ENCODE peak calls at places on chromosomes 4 and X, in ten cellular contexts. R, H, C, F, X, Z, B, I, T and N are unnamed samples.

GRCh38 chr4:113404167-113404571 is 354.7 kb downstream of the ANK2 start:
- DNase-seq in R (no peak), H (no peak), C (no peak), F (no peak), X (no peak), Z (no peak), B (no peak), I (no peak), T (no peak), N (no peak)

GRCh38 chr4:8409271-8410065 is 31.1 kb downstream of the ACOX3 start:
- DNase-seq in R (peak; percentile 24), H (no peak), C (peak; percentile 19), F (peak; percentile 82), X (peak; percentile 57), Z (no peak), B (no peak), I (no peak), T (no peak), N (no peak)

GRCh38 chr4:19987746-19988145 is 264.0 kb upstream of the SLIT2 start:
- DNase-seq in R (no peak), H (no peak), C (peak; percentile 83), F (no peak), X (peak; percentile 51), Z (no peak), B (no peak), I (peak; percentile 46), T (peak; percentile 58), N (peak; percentile 27)

GRCh38 chr4:139171878-139172691 is 4.9 kb downstream of the ELF2 start:
- DNase-seq in R (no peak), H (no peak), C (peak; percentile 39), F (peak; percentile 61), X (peak; percentile 44), Z (peak; percentile 44), B (no peak), I (peak; percentile 64), T (no peak), N (peak; percentile 69)

GRCh38 chrX:57951666-57952319 is 41.5 kb upstream of the ZXDA start:
- DNase-seq in R (no peak), H (no peak), C (no peak), F (no peak), X (no peak), Z (no peak), B (no peak), I (no peak), T (no peak), N (no peak)

GRCh38 chrX:137792214-137792613 is 226.3 kb downstream of the ZIC3 start:
- DNase-seq in R (no peak), H (no peak), C (no peak), F (no peak), X (no peak), Z (no peak), B (no peak), I (no peak), T (no peak), N (no peak)

GRCh38 chr4:110970642-110971041 is 347.8 kb upstream of the PITX2 start:
- DNase-seq in R (no peak), H (no peak), C (peak; percentile 28), F (no peak), X (peak; percentile 60), Z (peak; percentile 21), B (no peak), I (peak; percentile 66), T (peak; percentile 8), N (peak; percentile 57)

GRCh38 chr4:183177001-183177400 is 77.9 kb downstream of the WWC2 start:
- DNase-seq in R (no peak), H (no peak), C (no peak), F (no peak), X (peak; percentile 35), Z (no peak), B (no peak), I (no peak), T (no peak), N (no peak)

GRCh38 chr4:153151535-153152452 is 52.4 kb upstream of the TRIM2 start:
- DNase-seq in R (peak; percentile 27), H (peak; percentile 20), C (peak; percentile 67), F (no peak), X (peak; percentile 48), Z (no peak), B (no peak), I (no peak), T (peak; percentile 43), N (peak; percentile 65)

GRCh38 chrX:101057095-101057714 is 5.3 kb upstream of the TRMT2B start:
- DNase-seq in R (no peak), H (no peak), C (peak; percentile 28), F (peak; percentile 50), X (peak; percentile 54), Z (no peak), B (no peak), I (peak; percentile 58), T (no peak), N (no peak)

GRCh38 chr4:88623097-88623496 is 30.8 kb downstream of the HERC3 start:
- DNase-seq in R (no peak), H (no peak), C (peak; percentile 74), F (no peak), X (peak; percentile 89), Z (peak; percentile 89), B (no peak), I (peak; percentile 94), T (no peak), N (no peak)

GRCh38 chrX:132984058-132984650 is 25.7 kb upstream of the HS6ST2 start:
- DNase-seq in R (no peak), H (no peak), C (no peak), F (no peak), X (no peak), Z (no peak), B (no peak), I (no peak), T (no peak), N (no peak)

GRCh38 chr4:1520145-1520661 is 114.0 kb upstream of the NKX1-1 start:
- DNase-seq in R (no peak), H (no peak), C (no peak), F (peak; percentile 30), X (no peak), Z (no peak), B (no peak), I (no peak), T (no peak), N (no peak)

GRCh38 chr4:7924570-7924969 is 15.1 kb downstream of the AFAP1 start:
- DNase-seq in R (no peak), H (no peak), C (no peak), F (no peak), X (no peak), Z (no peak), B (no peak), I (no peak), T (no peak), N (no peak)

GRCh38 chr4:105894570-105895323 is 524 bp upstream of the NPNT start:
- DNase-seq in R (no peak), H (no peak), C (peak; percentile 32), F (no peak), X (peak; percentile 4), Z (peak; percentile 24), B (no peak), I (no peak), T (peak; percentile 60), N (peak; percentile 44)

GRCh38 chr4:106583567-106583966 is 215.0 kb upstream of the GIMD1 start:
- DNase-seq in R (no peak), H (no peak), C (peak; percentile 95), F (no peak), X (peak; percentile 90), Z (peak; percentile 87), B (no peak), I (peak; percentile 93), T (peak; percentile 84), N (peak; percentile 58)

GRCh38 chrX:85836868-85837267 is 210.5 kb downstream of the CHM start:
- DNase-seq in R (no peak), H (no peak), C (no peak), F (no peak), X (no peak), Z (peak; percentile 18), B (no peak), I (peak; percentile 6), T (peak; percentile 5), N (peak; percentile 6)

GRCh38 chr4:110484767-110485166 is 8.8 kb downstream of the ENPEP start:
- DNase-seq in R (no peak), H (no peak), C (peak; percentile 78), F (no peak), X (peak; percentile 46), Z (peak; percentile 81), B (no peak), I (peak; percentile 90), T (peak; percentile 53), N (peak; percentile 70)

GRCh38 chrX:147699061-147699460 is 212.7 kb upstream of the FMR1 start:
- DNase-seq in R (no peak), H (no peak), C (no peak), F (no peak), X (no peak), Z (no peak), B (no peak), I (no peak), T (no peak), N (no peak)

GRCh38 chr4:168815373-168816345 is 194.4 kb downstream of the CBR4 start:
- DNase-seq in R (no peak), H (no peak), C (peak; percentile 86), F (no peak), X (no peak), Z (no peak), B (no peak), I (no peak), T (peak; percentile 81), N (no peak)

GRCh38 chr4:3174371-3175338 is 74.3 kb upstream of the MSANTD1 start:
- DNase-seq in R (no peak), H (no peak), C (no peak), F (no peak), X (no peak), Z (no peak), B (no peak), I (no peak), T (no peak), N (no peak)

GRCh38 chrX:56798866-56799864 is 70.1 kb downstream of the NBDY start:
- DNase-seq in R (no peak), H (no peak), C (no peak), F (no peak), X (no peak), Z (no peak), B (no peak), I (no peak), T (no peak), N (no peak)

GRCh38 chr4:15691346-15692140 is 9.9 kb downstream of the FAM200B start:
- DNase-seq in R (no peak), H (no peak), C (peak; percentile 61), F (no peak), X (peak; percentile 85), Z (no peak), B (no peak), I (peak; percentile 67), T (no peak), N (no peak)